ENCODE peak calls at places on chromosomes 16 and 17, in nine cellular contexts. A, K, J, Q, V, Y, L, X and E are unnamed samples.

GRCh38 chr17:19747829-19748806 is at the start of gene ALDH3A1:
- DNase-seq in A (no peak), K (no peak), J (no peak), Q (no peak), V (no peak), Y (no peak), L (peak; percentile 83), X (peak; percentile 55), E (peak; percentile 62)

GRCh38 chr17:79126139-79126538 is 51.5 kb downstream of the ENGASE start:
- DNase-seq in A (no peak), K (no peak), J (peak; percentile 5), Q (no peak), V (no peak), Y (no peak), L (no peak), X (no peak), E (no peak)

GRCh38 chr17:880074-880870 is 98.1 kb downstream of the MRM3 start:
- DNase-seq in A (no peak), K (no peak), J (no peak), Q (no peak), V (peak; percentile 19), Y (peak; percentile 21), L (no peak), X (peak; percentile 40), E (no peak)

GRCh38 chr16:49528564-49529150 is 155.1 kb downstream of the C16orf78 start:
- DNase-seq in A (no peak), K (no peak), J (no peak), Q (no peak), V (no peak), Y (no peak), L (no peak), X (no peak), E (no peak)

GRCh38 chr17:44187131-44187899 is 543 bp downstream of the TMUB2 start:
- DNase-seq in A (no peak), K (no peak), J (no peak), Q (no peak), V (no peak), Y (peak; percentile 26), L (no peak), X (no peak), E (no peak)

GRCh38 chr16:58264961-58265479 is 29.8 kb downstream of the PRSS54 start:
- DNase-seq in A (no peak), K (no peak), J (no peak), Q (peak; percentile 44), V (peak; percentile 86), Y (peak; percentile 70), L (peak; percentile 44), X (peak; percentile 80), E (no peak)

GRCh38 chr16:50979806-50980620 is 171.1 kb downstream of the SALL1 start:
- DNase-seq in A (no peak), K (no peak), J (no peak), Q (no peak), V (no peak), Y (no peak), L (no peak), X (no peak), E (no peak)

GRCh38 chr16:86216591-86216990 is 293.7 kb upstream of the FOXF1 start:
- DNase-seq in A (no peak), K (no peak), J (no peak), Q (no peak), V (no peak), Y (no peak), L (no peak), X (no peak), E (no peak)